ENCODE peak calls at places on chromosomes 2 and 18, in four cellular contexts. W is right lobe of liver, F is right cardiac atrium, C is IMR-90. Z is an unnamed sample.

GRCh38 chr18:25133879-25134278 is 218.1 kb downstream of the ZNF521 start:
- DNase-seq in W (no peak), F (no peak), C (no peak), Z (no peak)

GRCh38 chr2:131112477-131113027 is 7.4 kb downstream of the PLEKHB2 start:
- DNase-seq in W (no peak), F (no peak), C (peak; percentile 26), Z (no peak)

GRCh38 chr2:37656512-37657423 is 14.7 kb downstream of the CDC42EP3 start:
- DNase-seq in W (no peak), F (no peak), C (no peak), Z (no peak)

GRCh38 chr18:40056085-40056484 is 1898.9 kb upstream of the PIK3C3 start:
- DNase-seq in W (no peak), F (peak; percentile 75), C (no peak), Z (no peak)

GRCh38 chr18:54671291-54671881 is 80.3 kb downstream of the DYNAP start:
- DNase-seq in W (no peak), F (no peak), C (peak; percentile 42), Z (no peak)

GRCh38 chr18:26865557-26865956 is at the start of gene AQP4:
- DNase-seq in W (no peak), F (peak; percentile 70), C (no peak), Z (peak; percentile 83)

GRCh38 chr18:13530215-13530878 is 196.0 kb downstream of the FAM210A start:
- DNase-seq in W (no peak), F (no peak), C (no peak), Z (no peak)

GRCh38 chr2:9373047-9373446 is 50.3 kb downstream of the ITGB1BP1 start:
- DNase-seq in W (no peak), F (no peak), C (no peak), Z (peak; percentile 70)

GRCh38 chr2:31013311-31013710 is 124.9 kb downstream of the GALNT14 start:
- DNase-seq in W (no peak), F (no peak), C (no peak), Z (no peak)

GRCh38 chr2:121648206-121648605 is 1.1 kb downstream of the CLASP1 start:
- DNase-seq in W (no peak), F (no peak), C (peak; percentile 43), Z (no peak)
- H3K4me1 ChIP-seq in W (peaks cover 17% of the 10 kb centered on the region), F (peaks cover 3% of the 10 kb centered on the region), C (peaks cover 6% of the 10 kb centered on the region), Z (peaks cover 8% of the 10 kb centered on the region)

GRCh38 chr2:147854557-147855134 is 9.8 kb downstream of the ACVR2A start:
- DNase-seq in W (no peak), F (no peak), C (no peak), Z (no peak)
- H3K4me1 ChIP-seq in W (peaks cover 22% of the 10 kb centered on the region), F (peaks cover 5% of the 10 kb centered on the region), C (no peaks in the 10 kb centered on the region), Z (peaks cover 25% of the 10 kb centered on the region)

GRCh38 chr2:96261328-96262003 is 4.3 kb downstream of the TMEM127 start:
- DNase-seq in W (no peak), F (no peak), C (no peak), Z (no peak)

GRCh38 chr2:96264656-96265348 is 995 bp downstream of the TMEM127 start:
- DNase-seq in W (peak; percentile 59), F (no peak), C (peak; percentile 29), Z (no peak)

GRCh38 chr2:96260404-96261260 is 5.2 kb downstream of the TMEM127 start:
- DNase-seq in W (peak; percentile 64), F (peak; percentile 75), C (peak; percentile 92), Z (peak; percentile 62)

GRCh38 chr2:96264086-96264485 is 1.7 kb downstream of the TMEM127 start:
- DNase-seq in W (no peak), F (no peak), C (peak; percentile 29), Z (no peak)

DNA sequence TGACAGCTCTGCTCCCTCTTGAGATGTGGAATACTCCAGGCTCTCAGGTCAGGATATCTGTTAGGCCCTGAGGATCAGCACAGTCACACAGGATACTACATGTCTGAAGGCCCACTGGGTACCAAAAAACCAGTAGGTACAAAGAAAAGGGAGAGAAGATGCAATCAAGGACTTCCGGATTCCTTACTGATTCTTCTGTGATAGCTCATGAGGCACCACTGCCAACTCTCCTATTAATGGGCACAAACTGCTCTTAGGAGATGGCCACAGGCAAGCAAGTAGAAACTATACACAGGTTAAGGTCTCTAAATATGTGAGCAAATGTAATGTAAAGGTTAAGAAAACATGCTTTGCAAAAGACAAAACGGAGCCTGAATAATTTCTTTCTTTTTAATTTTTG is 3.5 kb downstream of the TMEM127 start:
- DNase-seq in W (no peak), F (no peak), C (no peak), Z (no peak)
- H3K4me1 ChIP-seq in W (peaks cover 48% of the 10 kb centered on the region), F (peaks cover 34% of the 10 kb centered on the region), C (peaks cover 26% of the 10 kb centered on the region), Z (peaks cover 87% of the 10 kb centered on the region)

DNA sequence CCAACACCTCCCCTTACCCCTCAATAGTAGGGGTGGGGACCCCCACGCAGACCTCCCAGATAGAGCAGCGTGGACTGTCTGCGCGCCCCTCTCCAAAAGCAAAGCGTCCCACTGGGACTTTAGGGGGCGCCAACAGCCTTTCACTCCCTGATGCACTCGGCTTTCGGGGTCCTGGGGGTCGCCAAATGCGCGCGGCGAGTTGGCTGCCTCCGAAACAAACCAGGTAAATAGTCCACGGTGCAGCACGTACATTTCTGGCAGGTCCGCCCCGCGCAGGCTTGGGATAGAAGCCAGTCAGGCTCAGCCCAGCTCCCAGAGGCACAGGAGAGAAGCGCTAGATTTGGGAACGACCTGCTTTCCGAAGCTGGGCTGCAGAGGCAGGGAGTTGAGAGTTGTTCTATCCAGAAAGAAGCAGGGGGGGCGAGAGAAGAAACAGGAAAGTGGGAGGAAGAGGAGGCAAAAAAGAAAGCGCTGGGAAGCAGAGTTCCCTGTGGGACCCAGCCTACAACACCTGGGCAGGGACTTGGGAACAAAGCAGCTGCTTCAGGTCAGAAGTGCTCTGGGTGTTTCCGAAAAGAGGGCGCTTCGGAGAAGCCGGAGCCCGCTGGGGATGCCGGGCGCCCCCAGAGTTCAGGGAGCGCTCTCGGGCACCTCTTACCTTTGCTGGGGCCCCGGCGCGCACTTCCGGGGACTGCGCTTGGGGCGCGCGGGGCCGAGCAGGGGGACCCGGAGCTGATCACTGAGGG is 544 bp downstream of the EVA1A start:
- DNase-seq in W (peak; percentile 49), F (no peak), C (peak; percentile 38), Z (no peak)
- H3K4me1 ChIP-seq in W (no peaks in the 10 kb centered on the region), F (no peaks in the 10 kb centered on the region), C (peaks cover 15% of the 10 kb centered on the region), Z (peaks cover 7% of the 10 kb centered on the region)

GRCh38 chr2:161662373-161662772 is 38.2 kb downstream of the SLC4A10 start:
- DNase-seq in W (no peak), F (no peak), C (no peak), Z (no peak)
- H3K4me1 ChIP-seq in W (no peaks in the 10 kb centered on the region), F (no peaks in the 10 kb centered on the region), C (no peaks in the 10 kb centered on the region), Z (no peaks in the 10 kb centered on the region)